ENCODE peak calls at places on chromosomes 7 and 10, in five cellular contexts. Y is AG04449; I is OCI-LY7; Q is Karpas-422; E is Jurkat, Clone E6-1. W is an unnamed sample.

GRCh38 chr10:22544325-22545068 is 169.9 kb downstream of the PIP4K2A start:
- DNase-seq in Q (no peak), E (peak; percentile 34), I (no peak), Y (no peak), W (no peak)

GRCh38 chr10:99834410-99834809 is 52.0 kb downstream of the ABCC2 start:
- DNase-seq in I (no peak), Y (peak; percentile 49), Q (no peak), E (no peak), W (no peak)

GRCh38 chr10:12194752-12195271 is 879 bp downstream of the NUDT5 start:
- DNase-seq in Q (peak; percentile 74), E (no peak), Y (no peak), I (peak; percentile 46), W (no peak)

GRCh38 chr7:101363734-101364374 is 1.2 kb downstream of the COL26A1 start:
- DNase-seq in E (peak; percentile 37), Y (no peak), Q (peak; percentile 87), I (peak; percentile 61), W (no peak)

GRCh38 chr7:55415173-55415778 is 50.1 kb downstream of the LANCL2 start:
- DNase-seq in Y (peak; percentile 23), E (peak; percentile 71), Q (peak; percentile 93), I (peak; percentile 84), W (no peak)

GRCh38 chr7:151210087-151210854 is at the start of gene H2BK1:
- DNase-seq in Y (no peak), I (no peak), E (no peak), Q (no peak), W (no peak)

GRCh38 chr10:61628875-61629513 is 33.7 kb upstream of the CABCOCO1 start:
- DNase-seq in Q (no peak), Y (peak; percentile 92), I (no peak), E (no peak), W (no peak)

GRCh38 chr10:17113889-17114288 is 15.7 kb downstream of the CUBN start:
- DNase-seq in Y (no peak), E (no peak), I (no peak), Q (no peak), W (no peak)